ENCODE peak calls at places on chromosomes 7 and 10, in five cellular contexts. X is CD8-positive, alpha-beta memory T cell; K is breast epithelium; H is left ventricle myocardium inferior; P is aorta. R is an unnamed sample. For H3K9me3 and H3K27me3, the result is how much of the 10 kb centered on the place peaks cover.

GRCh38 chr10:98339790-98340189 is 71.8 kb upstream of the LOXL4 start:
- DNase-seq in X (no peak), K (no peak), H (no peak), P (no peak), R (no peak)

GRCh38 chr10:10131984-10132383 is 885.7 kb upstream of the CELF2 start:
- DNase-seq in X (no peak), P (no peak), H (no peak), K (no peak), R (no peak)

GRCh38 chr10:31754803-31755624 is 173.6 kb downstream of the ARHGAP12 start:
- DNase-seq in X (no peak), P (no peak), K (no peak), H (no peak), R (no peak)

GRCh38 chr10:30784521-30784895 is 155.0 kb upstream of the LYZL2 start:
- DNase-seq in K (no peak), H (no peak), P (no peak), X (no peak), R (no peak)

GRCh38 chr7:32150039-32150438 is 79.8 kb upstream of the PDE1C start:
- DNase-seq in X (no peak), K (no peak), P (no peak), H (peak), R (peak)

GRCh38 chr7:70631732-70632131 is 500.2 kb upstream of the GALNT17 start:
- DNase-seq in H (no peak), K (no peak), X (no peak), P (no peak), R (no peak)

GRCh38 chr7:151113344-151114150 is 27.3 kb downstream of the AGAP3 start:
- DNase-seq in H (no peak), X (no peak), P (no peak), K (no peak), R (no peak)

GRCh38 chr10:95440756-95441546 is 120.2 kb downstream of the SORBS1 start:
- DNase-seq in H (no peak), P (no peak), K (no peak), X (no peak), R (no peak)

GRCh38 chr7:25805027-25805687 is 346.8 kb upstream of the NFE2L3 start:
- DNase-seq in H (no peak), X (no peak), K (no peak), P (no peak), R (no peak)

GRCh38 chr7:1843271-1843861 is 173.3 kb downstream of the ELFN1 start:
- DNase-seq in K (no peak), P (peak), X (no peak), H (no peak), R (no peak)

GRCh38 chr7:118563311-118563710 is 338.8 kb downstream of the ANKRD7 start:
- DNase-seq in X (no peak), P (no peak), H (no peak), K (no peak), R (no peak)

GRCh38 chr7:118559207-118559606 is 334.7 kb downstream of the ANKRD7 start:
- DNase-seq in X (no peak), K (no peak), P (no peak), H (no peak), R (no peak)
- H3K9me3 ChIP-seq in X (under half), K (under half), P (under half), H (under half), R (under half)

GRCh38 chr7:45593121-45593541 is 19.0 kb downstream of the ADCY1 start:
- DNase-seq in X (no peak), H (no peak), P (no peak), K (peak), R (no peak)

GRCh38 chr7:45590679-45591057 is 16.5 kb downstream of the ADCY1 start:
- DNase-seq in P (no peak), H (no peak), X (no peak), K (peak), R (no peak)

GRCh38 chr7:45591101-45591906 is 17.1 kb downstream of the ADCY1 start:
- DNase-seq in P (no peak), H (no peak), X (no peak), K (peak), R (no peak)

GRCh38 chr7:45593877-45594276 is 19.7 kb downstream of the ADCY1 start:
- DNase-seq in H (no peak), K (no peak), P (no peak), X (no peak), R (no peak)

GRCh38 chr7:45592230-45592991 is 18.2 kb downstream of the ADCY1 start:
- DNase-seq in P (no peak), K (peak), X (no peak), H (no peak), R (no peak)
- H3K27me3 ChIP-seq in P (under half), K (under half), X (under half), H (under half), R (under half)

DNA sequence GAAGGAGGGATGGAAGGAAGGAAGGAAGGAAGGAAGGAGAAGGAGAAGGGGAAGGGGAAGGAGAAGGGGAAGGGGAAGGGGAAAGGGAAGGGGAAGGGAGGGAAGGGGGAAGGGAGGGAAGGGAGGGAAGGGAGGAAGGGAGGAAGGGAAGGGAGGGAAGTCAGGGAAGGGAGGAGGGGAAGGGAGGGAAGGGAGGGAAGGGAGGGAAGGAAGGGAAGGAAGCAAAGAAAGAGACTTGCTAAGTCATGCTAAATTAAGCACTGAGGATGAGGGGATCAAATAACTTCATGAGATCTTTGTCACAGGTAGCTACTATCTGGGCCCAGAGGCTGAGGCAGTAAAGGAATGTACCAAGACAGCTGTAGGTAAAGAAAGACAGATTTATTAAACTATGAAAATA is 116.4 kb downstream of the TRIL start:
- DNase-seq in P (no peak), K (no peak), H (no peak), X (no peak), R (no peak)
- H3K4me3 ChIP-seq in P (no peak), K (no peak), H (no peak), X (no peak), R (no peak)

GRCh38 chr7:69019437-69019836 is 578.8 kb upstream of the AUTS2 start:
- DNase-seq in H (no peak), P (no peak), K (no peak), X (no peak), R (no peak)

GRCh38 chr7:69025249-69025648 is 573.0 kb upstream of the AUTS2 start:
- DNase-seq in P (no peak), X (no peak), K (no peak), H (no peak), R (no peak)
- H3K9me3 ChIP-seq in P (under half), X (under half), K (under half), H (under half), R (under half)

GRCh38 chr10:27861781-27862180 is 116.2 kb upstream of the MKX start:
- DNase-seq in H (no peak), P (no peak), K (no peak), X (no peak), R (no peak)

DNA sequence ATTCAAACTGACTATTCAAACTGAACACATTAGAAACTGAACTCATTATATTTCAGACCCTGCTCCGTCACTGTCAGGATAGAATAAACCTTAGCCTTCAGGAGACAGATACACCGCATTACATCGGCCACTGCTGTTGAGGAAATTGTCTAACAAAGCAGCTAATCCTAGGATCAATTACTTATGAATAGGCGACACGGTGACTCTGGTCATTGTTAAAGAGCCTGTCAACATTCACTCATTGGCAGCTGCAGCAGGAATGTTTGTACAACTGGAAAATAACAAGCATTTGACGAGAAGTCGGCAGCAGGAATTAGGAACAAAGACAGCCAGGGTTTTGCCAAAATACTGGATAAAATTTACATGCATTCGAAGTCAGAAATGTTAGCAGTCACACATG is 112.0 kb upstream of the MKX start:
- DNase-seq in H (no peak), X (no peak), P (no peak), K (no peak), R (no peak)
- H3K27me3 ChIP-seq in H (under half), X (under half), P (under half), K (under half), R (under half)

GRCh38 chr10:6347391-6347951 is 144.7 kb downstream of the PFKFB3 start:
- DNase-seq in H (no peak), P (no peak), X (no peak), K (no peak), R (peak)
- H3K4me3 ChIP-seq in H (no peak), P (no peak), X (peak), K (no peak), R (no peak)

R was measured in right cardiac atrium.